ENCODE peak calls at places on chromosomes 7 and 10, in five cellular contexts. U is SJCRH30, Q is right atrium auricular region, L is uterus, S is A549. T is an unnamed sample.

GRCh38 chr7:132618271-132618955 is 42.1 kb upstream of the PLXNA4 start:
- DNase-seq in U (no peak), Q (no peak), L (no peak), S (no peak), T (no peak)

GRCh38 chr7:108372601-108373000 is 83.6 kb downstream of the NRCAM start:
- DNase-seq in U (no peak), Q (no peak), L (no peak), S (no peak), T (no peak)

GRCh38 chr10:343231-344215 is 208.3 kb downstream of the ZMYND11 start:
- DNase-seq in U (no peak), Q (no peak), L (no peak), S (no peak), T (no peak)

GRCh38 chr10:102800601-102801335 is 36.4 kb downstream of the CYP17A1 start:
- DNase-seq in U (no peak), Q (no peak), L (peak), S (no peak), T (no peak)

GRCh38 chr10:125953778-125954385 is 57.5 kb downstream of the FANK1 start:
- DNase-seq in U (no peak), Q (no peak), L (no peak), S (no peak), T (no peak)

GRCh38 chr7:130794619-130794922 is 60.6 kb upstream of the KLF14 start:
- DNase-seq in U (no peak), Q (no peak), L (no peak), S (no peak), T (no peak)

GRCh38 chr7:84490661-84491060 is 296.1 kb upstream of the SEMA3A start:
- DNase-seq in U (no peak), Q (no peak), L (no peak), S (no peak), T (no peak)

GRCh38 chr10:10722422-10722821 is 295.2 kb upstream of the CELF2 start:
- DNase-seq in U (no peak), Q (no peak), L (no peak), S (no peak), T (no peak)

GRCh38 chr7:147579148-147579547 is 1011.4 kb upstream of the C7orf33 start:
- DNase-seq in U (no peak), Q (no peak), L (no peak), S (no peak), T (no peak)

GRCh38 chr7:6228865-6229264 is 43.6 kb downstream of the CYTH3 start:
- DNase-seq in U (peak), Q (no peak), L (no peak), S (no peak), T (no peak)

GRCh38 chr7:37352974-37353948 is 95.4 kb downstream of the ELMO1 start:
- DNase-seq in U (peak), Q (no peak), L (no peak), S (no peak), T (peak)

GRCh38 chr7:48091506-48092433 is 2.7 kb downstream of the UPP1 start:
- DNase-seq in U (no peak), Q (no peak), L (no peak), S (no peak), T (no peak)

GRCh38 chr10:67140641-67141040 is 214.8 kb downstream of the LRRTM3 start:
- DNase-seq in U (no peak), Q (no peak), L (no peak), S (no peak), T (no peak)

GRCh38 chr7:34190299-34190698 is 285.0 kb downstream of the BMPER start:
- DNase-seq in U (no peak), Q (no peak), L (no peak), S (no peak), T (no peak)

GRCh38 chr7:11193131-11193867 is 219.6 kb downstream of the PHF14 start:
- DNase-seq in U (peak), Q (no peak), L (no peak), S (no peak), T (no peak)

GRCh38 chr10:114297136-114297705 is 58.2 kb downstream of the VWA2 start:
- DNase-seq in U (no peak), Q (no peak), L (no peak), S (no peak), T (no peak)

GRCh38 chr7:16719699-16720098 is 33.9 kb upstream of the TSPAN13 start:
- DNase-seq in U (no peak), Q (no peak), L (no peak), S (no peak), T (no peak)

DNA sequence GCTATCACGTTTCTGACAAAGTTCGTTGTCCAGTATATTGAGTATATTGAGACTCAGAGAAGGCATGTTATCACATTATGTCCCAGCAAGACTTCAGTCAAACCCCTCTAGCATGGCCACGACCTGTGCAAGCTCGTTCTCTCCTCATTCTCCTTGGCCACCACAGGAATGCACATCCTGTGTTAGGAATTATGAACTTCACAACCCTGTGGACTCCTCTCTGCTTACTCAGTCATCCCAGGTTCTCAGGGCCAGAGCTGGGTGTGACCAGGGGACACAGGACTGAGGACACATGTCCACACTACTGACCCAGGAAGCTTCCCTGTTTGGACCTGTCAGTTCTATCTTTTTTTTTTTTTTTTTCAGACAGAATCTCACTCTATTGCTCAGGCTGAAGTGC is 4.4 kb downstream of the SH2D4B start:
- DNase-seq in U (no peak), Q (peak), L (no peak), S (no peak), T (no peak)
- H3K27ac ChIP-seq in U (no peak), Q (no peak), L (no peak), S (no peak), T (no peak)

GRCh38 chr7:27119412-27119911 is 11.1 kb downstream of the HOXA4 start:
- DNase-seq in U (no peak), Q (no peak), L (no peak), S (no peak), T (no peak)
- H3K27ac ChIP-seq in U (no peak), Q (no peak), L (peak), S (no peak), T (no peak)

DNA sequence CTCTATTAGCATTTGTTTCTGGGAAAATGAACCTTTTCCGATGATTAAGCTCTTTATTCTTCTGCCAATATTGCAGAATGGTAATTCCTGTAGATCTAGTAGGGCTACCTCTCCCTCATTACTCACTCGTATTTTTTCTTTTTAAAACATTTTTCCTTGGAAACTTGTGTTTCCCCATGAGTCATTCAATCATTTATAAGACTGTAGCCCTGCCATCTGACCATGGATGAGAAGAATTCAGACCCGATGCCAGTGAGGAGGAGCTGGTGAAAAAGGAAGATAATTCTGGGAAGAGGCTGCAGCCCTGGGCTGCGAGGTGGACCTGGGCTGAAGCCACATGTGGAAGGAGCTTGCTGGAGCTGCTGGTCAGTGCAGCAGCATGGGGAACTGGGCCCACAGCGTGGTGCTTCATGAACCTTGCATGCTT is 242.8 kb downstream of the KLF6 start:
- DNase-seq in U (no peak), Q (no peak), L (no peak), S (no peak), T (no peak)
- H3K27ac ChIP-seq in U (no peak), Q (peak), L (peak), S (no peak), T (no peak)

GRCh38 chr10:62068464-62068863 is 167.0 kb downstream of the ARID5B start:
- DNase-seq in U (no peak), Q (no peak), L (no peak), S (no peak), T (no peak)
- H3K27ac ChIP-seq in U (no peak), Q (peak), L (peak), S (no peak), T (no peak)

GRCh38 chr10:132394936-132395703 is 1.9 kb upstream of the PWWP2B start:
- DNase-seq in U (no peak), Q (no peak), L (no peak), S (no peak), T (no peak)

GRCh38 chr10:132392811-132393694 is 3.9 kb upstream of the PWWP2B start:
- DNase-seq in U (no peak), Q (no peak), L (no peak), S (no peak), T (no peak)

GRCh38 chr10:132393695-132394181 is 3.3 kb upstream of the PWWP2B start:
- DNase-seq in U (no peak), Q (no peak), L (no peak), S (no peak), T (no peak)

GRCh38 chr10:132395704-132396494 is 1.1 kb upstream of the PWWP2B start:
- DNase-seq in U (no peak), Q (peak), L (peak), S (no peak), T (no peak)

GRCh38 chr10:132394201-132394811 is 2.7 kb upstream of the PWWP2B start:
- DNase-seq in U (no peak), Q (no peak), L (no peak), S (no peak), T (no peak)
- H3K27ac ChIP-seq in U (no peak), Q (no peak), L (peak), S (no peak), T (no peak)

DNA sequence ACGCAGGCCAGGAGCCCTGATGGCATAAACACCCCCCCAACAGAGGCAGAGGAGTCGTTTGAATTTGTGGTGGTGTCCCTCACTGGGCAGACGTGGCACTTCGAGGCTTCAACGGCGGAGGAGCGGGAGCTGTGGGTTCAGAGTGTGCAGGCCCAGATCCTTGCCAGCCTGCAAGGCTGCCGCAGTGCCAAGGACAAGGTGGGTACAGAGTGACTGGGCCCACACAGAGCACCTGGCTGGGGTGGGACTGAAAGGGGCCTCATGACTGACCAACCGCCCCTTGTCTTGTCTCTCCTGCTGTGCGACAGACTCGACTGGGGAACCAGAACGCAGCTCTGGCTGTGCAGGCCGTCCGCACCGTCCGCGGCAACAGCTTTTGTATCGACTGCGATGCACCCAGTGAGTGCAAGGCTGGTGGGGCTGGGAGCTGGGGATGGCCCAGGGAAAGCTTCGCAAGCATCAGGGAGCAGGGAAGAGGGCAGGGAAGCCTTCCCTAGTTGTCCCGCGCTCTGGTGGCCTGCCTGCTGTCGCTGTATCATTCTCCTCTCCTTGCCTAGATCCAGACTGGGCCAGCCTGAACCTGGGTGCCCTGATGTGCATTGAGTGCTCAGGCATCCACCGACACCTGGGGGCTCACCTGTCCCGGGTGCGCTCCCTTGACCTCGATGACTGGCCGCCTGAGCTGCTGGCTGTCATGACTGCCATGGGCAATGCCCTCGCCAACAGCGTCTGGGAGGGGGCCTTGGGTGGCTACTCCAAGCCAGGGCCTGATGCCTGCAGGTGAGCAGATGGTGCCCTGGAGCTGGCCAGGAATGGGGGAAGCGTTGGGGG is 25.4 kb downstream of the GBX1 start:
- DNase-seq in U (no peak), Q (no peak), L (peak), S (no peak), T (no peak)
- H3K27ac ChIP-seq in U (no peak), Q (no peak), L (no peak), S (no peak), T (no peak)

GRCh38 chr10:21534611-21535493 is 820 bp downstream of the MLLT10 start:
- DNase-seq in U (peak), Q (no peak), L (peak), S (peak), T (peak)

GRCh38 chr10:21533577-21534475 is at the start of gene MLLT10:
- DNase-seq in U (peak), Q (peak), L (peak), S (peak), T (peak)

GRCh38 chr10:21532694-21533576 is 1.1 kb upstream of the MLLT10 start:
- DNase-seq in U (peak), Q (no peak), L (no peak), S (no peak), T (no peak)

GRCh38 chr10:21536874-21537273 is 2.8 kb downstream of the MLLT10 start:
- DNase-seq in U (no peak), Q (no peak), L (no peak), S (no peak), T (no peak)

DNA sequence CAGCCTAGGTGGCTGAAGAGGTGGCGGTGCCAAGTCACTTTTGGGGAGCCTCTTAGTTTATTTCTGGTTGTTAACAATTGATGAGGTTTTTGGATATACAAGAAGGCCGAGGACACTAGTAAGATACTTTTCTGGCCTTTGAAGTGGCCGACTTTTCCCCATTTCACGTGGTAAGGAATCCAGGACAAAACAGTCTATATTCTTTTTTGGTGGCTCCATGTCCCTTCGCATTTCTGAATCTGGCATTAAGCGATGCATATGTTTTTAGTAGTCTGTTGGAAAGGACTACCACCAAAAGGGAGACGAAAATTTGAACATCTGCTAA is 1.4 kb downstream of the MLLT10 start:
- DNase-seq in U (no peak), Q (no peak), L (no peak), S (no peak), T (no peak)
- H3K27ac ChIP-seq in U (no peak), Q (peak), L (peak), S (peak), T (no peak)

DNA sequence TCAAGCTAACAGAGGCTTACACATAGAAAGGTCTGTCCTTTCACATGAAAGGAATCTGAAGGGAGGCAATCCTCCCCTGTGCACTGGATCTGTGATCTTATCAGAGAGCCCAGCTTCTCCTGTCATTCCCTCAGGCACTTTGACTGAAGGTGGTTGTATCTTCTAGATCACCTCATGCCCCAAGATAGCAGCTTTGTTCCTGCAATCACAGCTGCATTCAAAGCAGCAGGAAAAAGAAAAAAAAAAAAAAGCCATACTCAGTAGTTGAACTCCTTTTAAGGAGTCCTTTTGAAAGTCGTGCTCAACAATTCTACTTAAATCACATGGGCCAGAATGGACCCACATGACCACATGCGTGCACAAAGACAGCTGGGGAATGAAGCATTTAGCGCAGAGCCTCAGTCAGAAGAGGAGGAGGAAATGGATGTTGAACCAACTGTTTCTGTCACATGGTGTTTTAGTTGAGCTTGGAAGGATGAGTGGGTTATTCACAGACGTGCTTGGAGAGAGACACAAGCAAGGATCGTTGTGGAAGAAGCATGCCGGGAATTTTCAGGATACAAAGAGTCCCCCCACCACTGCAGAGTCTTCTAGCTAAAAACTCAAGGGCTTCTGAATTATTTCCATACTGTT is 13.0 kb upstream of the PFKP start:
- DNase-seq in U (no peak), Q (peak), L (no peak), S (no peak), T (no peak)
- H3K27ac ChIP-seq in U (no peak), Q (peak), L (peak), S (no peak), T (no peak)

T was measured in MM.1S.